ENCODE peak calls at places on chromosomes 1 and 21, in ten cellular contexts. X is IMR-90, I is heart right ventricle, M is AG04450, L is RWPE2, Q is dorsolateral prefrontal cortex, W is K562, H is esophagus squamous epithelium, A is endodermal cell, N is lower lobe of right lung. T is an unnamed sample.

GRCh38 chr1:156372876-156373275 is 3.9 kb downstream of the RHBG start:
- DNase-seq in X (no peak), I (no peak), M (no peak), L (no peak), Q (no peak), W (no peak), H (no peak), A (no peak), N (no peak), T (no peak)

GRCh38 chr21:23939369-23940065 is 1667.8 kb downstream of the MRPL39 start:
- DNase-seq in X (no peak), I (no peak), M (no peak), L (no peak), Q (no peak), W (no peak), H (no peak), A (no peak), N (no peak), T (no peak)

GRCh38 chr1:111204211-111204883 is 3.9 kb upstream of the DENND2D start:
- DNase-seq in X (no peak), I (no peak), M (no peak), L (no peak), Q (no peak), W (no peak), H (peak; percentile 37), A (no peak), N (peak; percentile 89), T (no peak)

GRCh38 chr1:78667939-78668338 is 18.3 kb downstream of the IFI44 start:
- DNase-seq in X (no peak), I (no peak), M (no peak), L (no peak), Q (no peak), W (no peak), H (no peak), A (no peak), N (no peak), T (no peak)

GRCh38 chr21:46065993-46066842 is 31.7 kb upstream of the COL6A2 start:
- DNase-seq in X (peak; percentile 31), I (no peak), M (no peak), L (no peak), Q (no peak), W (no peak), H (no peak), A (peak; percentile 36), N (peak; percentile 42), T (no peak)

GRCh38 chr1:215835951-215836350 is 268.8 kb downstream of the KCTD3 start:
- DNase-seq in X (peak; percentile 90), I (no peak), M (peak; percentile 20), L (no peak), Q (no peak), W (no peak), H (no peak), A (no peak), N (no peak), T (peak; percentile 17)

GRCh38 chr1:6445062-6445763 is 20.6 kb downstream of the ESPN start:
- DNase-seq in X (peak; percentile 15), I (no peak), M (no peak), L (no peak), Q (peak; percentile 53), W (no peak), H (no peak), A (peak; percentile 88), N (no peak), T (no peak)

GRCh38 chr1:77076759-77077158 is 142.5 kb downstream of the PIGK start:
- DNase-seq in X (no peak), I (no peak), M (no peak), L (no peak), Q (no peak), W (no peak), H (no peak), A (no peak), N (no peak), T (no peak)

GRCh38 chr1:19647643-19648042 is 3.5 kb downstream of the NBL1 start:
- DNase-seq in X (no peak), I (peak; percentile 64), M (no peak), L (no peak), Q (no peak), W (no peak), H (no peak), A (no peak), N (no peak), T (no peak)

GRCh38 chr1:9827558-9828185 is 3.9 kb upstream of the CLSTN1 start:
- DNase-seq in X (no peak), I (no peak), M (no peak), L (peak; percentile 55), Q (peak; percentile 43), W (peak; percentile 57), H (no peak), A (peak; percentile 78), N (no peak), T (peak; percentile 87)

GRCh38 chr1:212437179-212437798 is 4.6 kb downstream of the NENF start:
- DNase-seq in X (no peak), I (no peak), M (no peak), L (no peak), Q (no peak), W (peak; percentile 69), H (no peak), A (no peak), N (no peak), T (peak; percentile 15)

GRCh38 chr1:158203693-158204457 is 23.2 kb downstream of the CD1D start:
- DNase-seq in X (peak; percentile 76), I (peak; percentile 24), M (peak; percentile 23), L (no peak), Q (no peak), W (peak; percentile 31), H (no peak), A (peak; percentile 58), N (no peak), T (peak; percentile 71)

GRCh38 chr1:231351816-231352215 is 13.7 kb downstream of the SPRTN start:
- DNase-seq in X (no peak), I (no peak), M (no peak), L (no peak), Q (no peak), W (no peak), H (no peak), A (no peak), N (no peak), T (no peak)

GRCh38 chr1:159492575-159493323 is 43.1 kb downstream of the OR10J5 start:
- DNase-seq in X (no peak), I (no peak), M (no peak), L (no peak), Q (no peak), W (no peak), H (no peak), A (no peak), N (no peak), T (peak; percentile 36)

GRCh38 chr1:245166471-245166885 is 11.7 kb downstream of the KIF26B start:
- DNase-seq in X (peak; percentile 17), I (no peak), M (no peak), L (no peak), Q (no peak), W (no peak), H (no peak), A (peak; percentile 53), N (no peak), T (no peak)

DNA sequence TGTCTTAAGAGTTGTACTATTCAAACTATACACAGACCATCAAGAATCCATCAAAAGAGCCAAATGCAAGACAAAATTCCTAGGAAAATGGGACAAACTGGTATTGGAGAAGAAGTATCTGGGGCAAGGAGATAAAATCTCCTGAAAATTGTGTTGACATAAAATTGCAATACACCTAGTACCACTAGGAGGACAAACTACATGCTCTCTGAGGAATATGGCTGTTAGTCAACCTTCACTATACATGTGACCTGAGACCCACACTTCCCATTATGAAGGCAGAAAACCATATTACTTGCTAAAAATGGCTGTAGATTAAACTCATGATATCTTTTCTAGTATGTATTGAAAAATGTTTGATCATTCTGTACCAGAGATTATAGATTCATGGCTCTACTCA is 30.0 kb downstream of the IRF2BP2 start:
- DNase-seq in X (no peak), I (no peak), M (no peak), L (no peak), Q (no peak), W (peak; percentile 69), H (no peak), A (no peak), N (no peak), T (peak; percentile 55)
- TF ChIP-seq CTCF in X (peak; percentile 28), I (no peak), M (peak; percentile 25), L (peak; percentile 8), Q (no peak), W (peak; percentile 34), H (peak; percentile 18), A (peak; percentile 63), N (peak; percentile 29), T (peak; percentile 34)

DNA sequence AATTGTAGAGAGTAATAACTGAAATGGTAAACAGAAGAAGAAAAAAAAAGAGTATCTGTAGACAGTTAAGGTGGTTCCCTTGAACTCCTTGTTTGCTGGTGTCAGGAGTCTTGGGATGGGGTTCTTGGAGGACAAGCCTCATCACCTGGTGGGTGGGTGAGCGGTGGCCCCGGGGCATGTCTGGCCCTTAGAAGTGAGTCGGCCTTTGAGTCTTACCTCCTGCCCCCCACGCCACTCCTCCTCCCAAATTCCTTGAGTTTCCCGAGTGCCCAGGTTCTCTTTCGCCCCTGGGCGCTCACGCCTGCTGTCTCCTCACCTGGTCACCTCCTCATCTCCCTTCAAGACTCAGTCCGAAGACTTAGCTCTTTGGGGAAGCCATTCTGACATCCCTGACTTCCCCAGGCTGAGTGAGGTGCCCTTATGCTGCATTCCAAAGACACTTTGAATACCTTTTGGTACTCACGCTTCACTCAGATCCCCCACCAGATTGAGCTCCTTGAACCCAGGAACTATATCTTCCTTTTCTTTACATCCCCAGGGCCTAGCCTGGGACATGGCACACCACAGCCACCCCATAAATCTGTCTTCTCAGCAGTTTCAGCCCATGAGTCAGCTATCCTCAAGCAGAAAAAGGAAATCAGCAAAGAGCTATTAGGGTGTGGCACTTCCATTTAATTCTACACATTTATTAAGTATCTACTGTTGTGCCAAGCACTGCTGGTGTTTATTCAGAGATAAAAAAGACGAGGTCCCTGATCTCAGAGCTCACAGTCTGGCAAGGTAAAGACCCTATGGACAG is 13.5 kb upstream of the IKBKE start:
- DNase-seq in X (no peak), I (no peak), M (no peak), L (no peak), Q (no peak), W (no peak), H (no peak), A (no peak), N (no peak), T (peak; percentile 79)
- H3K4me3 ChIP-seq in X (no peak overlapping the region), I (no peak overlapping the region), M (no peak overlapping the region), L (no peak overlapping the region), Q (no peak overlapping the region), W (no peak overlapping the region), H (no peak overlapping the region), A (no peak overlapping the region), N (no peak overlapping the region), T (no peak overlapping the region)

GRCh38 chr1:199684686-199685273 is 342.7 kb upstream of the NR5A2 start:
- DNase-seq in X (peak; percentile 82), I (peak; percentile 23), M (peak; percentile 30), L (no peak), Q (no peak), W (peak; percentile 43), H (no peak), A (peak; percentile 63), N (no peak), T (peak; percentile 72)
- H3K27me3 ChIP-seq in X (no peaks in the 10 kb centered on the region), I (no peaks in the 10 kb centered on the region), M (no peaks in the 10 kb centered on the region), L (no peaks in the 10 kb centered on the region), Q (no peaks in the 10 kb centered on the region), W (no peaks in the 10 kb centered on the region), H (no peaks in the 10 kb centered on the region), A (no peaks in the 10 kb centered on the region), N (no peaks in the 10 kb centered on the region), T (no peaks in the 10 kb centered on the region)

DNA sequence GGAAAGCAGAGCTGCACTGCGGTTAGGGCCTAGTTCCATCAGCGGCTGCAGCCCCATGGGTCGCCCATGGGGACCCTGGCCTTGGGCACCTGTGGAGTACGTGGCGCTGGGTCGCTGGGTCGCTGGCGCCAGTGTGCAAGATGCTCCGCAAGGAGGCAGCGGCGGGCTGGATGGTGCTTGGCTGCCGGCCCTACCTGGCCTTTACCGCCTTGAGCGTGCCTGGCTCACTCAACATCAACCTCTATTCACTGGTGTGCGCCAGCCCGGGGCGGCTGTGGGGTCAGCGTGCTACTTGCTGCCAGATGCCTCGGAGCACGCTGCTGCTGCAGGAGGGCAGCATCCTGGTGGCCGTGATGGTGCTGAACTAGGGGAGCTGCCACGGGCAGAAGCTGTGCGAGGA is 85.1 kb upstream of the RHOU start:
- DNase-seq in X (no peak), I (no peak), M (no peak), L (no peak), Q (no peak), W (no peak), H (no peak), A (peak; percentile 90), N (peak; percentile 44), T (no peak)
- TF ChIP-seq CTCF in X (no peak), I (no peak), M (no peak), L (no peak), Q (no peak), W (peak; percentile 32), H (no peak), A (peak; percentile 81), N (no peak), T (no peak)

T was measured in bronchial epithelial cell.